ENCODE peak calls at places on chromosome 4, in six cellular contexts. One of them, this sample, is unnamed.

GRCh38 chr4:121192500-121192899 is 28.4 kb upstream of the TNIP3 start:
- DNase-seq in H54: no peak
- DNase-seq in fibroblast of villous mesenchyme: peak
- DNase-seq in pulmonary artery endothelial cell: no peak
- DNase-seq in lower leg skin: no peak
- DNase-seq in CD4-positive, alpha-beta memory T cell: peak
- DNase-seq in this sample: peak

GRCh38 chr4:967113-968104 is 6.0 kb downstream of the DGKQ start:
- DNase-seq in H54: no peak
- DNase-seq in fibroblast of villous mesenchyme: no peak
- DNase-seq in pulmonary artery endothelial cell: no peak
- DNase-seq in lower leg skin: no peak
- DNase-seq in CD4-positive, alpha-beta memory T cell: no peak
- DNase-seq in this sample: no peak

GRCh38 chr4:86757468-86757867 is 91.7 kb downstream of the SLC10A6 start:
- DNase-seq in H54: no peak
- DNase-seq in fibroblast of villous mesenchyme: no peak
- DNase-seq in pulmonary artery endothelial cell: no peak
- DNase-seq in lower leg skin: no peak
- DNase-seq in CD4-positive, alpha-beta memory T cell: no peak
- DNase-seq in this sample: no peak

GRCh38 chr4:137660211-137660610 is 127.9 kb upstream of the PCDH18 start:
- DNase-seq in H54: no peak
- DNase-seq in fibroblast of villous mesenchyme: no peak
- DNase-seq in pulmonary artery endothelial cell: no peak
- DNase-seq in lower leg skin: no peak
- DNase-seq in CD4-positive, alpha-beta memory T cell: no peak
- DNase-seq in this sample: no peak

GRCh38 chr4:37816006-37816405 is 10.5 kb upstream of the PGM2 start:
- DNase-seq in H54: no peak
- DNase-seq in fibroblast of villous mesenchyme: no peak
- DNase-seq in pulmonary artery endothelial cell: no peak
- DNase-seq in lower leg skin: no peak
- DNase-seq in CD4-positive, alpha-beta memory T cell: peak
- DNase-seq in this sample: no peak

GRCh38 chr4:105092356-105092755 is 54.3 kb upstream of the TET2 start:
- DNase-seq in H54: no peak
- DNase-seq in fibroblast of villous mesenchyme: peak
- DNase-seq in pulmonary artery endothelial cell: peak
- DNase-seq in lower leg skin: peak
- DNase-seq in CD4-positive, alpha-beta memory T cell: no peak
- DNase-seq in this sample: peak

GRCh38 chr4:75919914-75920313 is 17.7 kb upstream of the PPEF2 start:
- DNase-seq in H54: no peak
- DNase-seq in fibroblast of villous mesenchyme: peak
- DNase-seq in pulmonary artery endothelial cell: no peak
- DNase-seq in lower leg skin: no peak
- DNase-seq in CD4-positive, alpha-beta memory T cell: no peak
- DNase-seq in this sample: peak

GRCh38 chr4:121696140-121696640 is 590 bp downstream of the ANXA5 start:
- DNase-seq in H54: no peak
- DNase-seq in fibroblast of villous mesenchyme: peak
- DNase-seq in pulmonary artery endothelial cell: no peak
- DNase-seq in lower leg skin: peak
- DNase-seq in CD4-positive, alpha-beta memory T cell: peak
- DNase-seq in this sample: peak

GRCh38 chr4:158808399-158808798 is 39.6 kb downstream of the FNIP2 start:
- DNase-seq in H54: no peak
- DNase-seq in fibroblast of villous mesenchyme: no peak
- DNase-seq in pulmonary artery endothelial cell: no peak
- DNase-seq in lower leg skin: no peak
- DNase-seq in CD4-positive, alpha-beta memory T cell: no peak
- DNase-seq in this sample: no peak

GRCh38 chr4:40193018-40193571 is 3.7 kb upstream of the RHOH start:
- DNase-seq in H54: no peak
- DNase-seq in fibroblast of villous mesenchyme: no peak
- DNase-seq in pulmonary artery endothelial cell: no peak
- DNase-seq in lower leg skin: no peak
- DNase-seq in CD4-positive, alpha-beta memory T cell: peak
- DNase-seq in this sample: no peak

GRCh38 chr4:147731611-147732515 is at the start of gene ARHGAP10:
- DNase-seq in H54: peak
- DNase-seq in fibroblast of villous mesenchyme: peak
- DNase-seq in pulmonary artery endothelial cell: no peak
- DNase-seq in lower leg skin: peak
- DNase-seq in CD4-positive, alpha-beta memory T cell: peak
- DNase-seq in this sample: peak

GRCh38 chr4:36280555-36280954 is 861 bp upstream of the DTHD1 start:
- DNase-seq in H54: no peak
- DNase-seq in fibroblast of villous mesenchyme: no peak
- DNase-seq in pulmonary artery endothelial cell: no peak
- DNase-seq in lower leg skin: no peak
- DNase-seq in CD4-positive, alpha-beta memory T cell: no peak
- DNase-seq in this sample: no peak